ENCODE peak calls at places on chromosomes 5 and 9, in nine cellular contexts. C, Y, D, S, P, V, L, H and Z are unnamed samples.
A peak's percentile ranks its signal among the peaks of the same experiment; 100 is the strongest.

GRCh38 chr5:106454651-106455415 is 1215.9 kb downstream of the EFNA5 start:
- DNase-seq in C (no peak), Y (no peak), D (no peak), S (peak; percentile 29), P (peak; percentile 2), V (peak; percentile 31), L (no peak), H (no peak), Z (no peak)

GRCh38 chr9:125913551-125913950 is 166.4 kb downstream of the PBX3 start:
- DNase-seq in C (no peak), Y (no peak), D (no peak), S (no peak), P (no peak), V (no peak), L (no peak), H (no peak), Z (no peak)

GRCh38 chr5:138720840-138721239 is 32.4 kb upstream of the CTNNA1 start:
- DNase-seq in C (no peak), Y (no peak), D (no peak), S (no peak), P (no peak), V (no peak), L (no peak), H (no peak), Z (no peak)

GRCh38 chr9:12699529-12699928 is 6.3 kb downstream of the TYRP1 start:
- DNase-seq in C (no peak), Y (no peak), D (no peak), S (peak; percentile 38), P (no peak), V (no peak), L (no peak), H (no peak), Z (no peak)

GRCh38 chr9:134458111-134458845 is 132.0 kb downstream of the RXRA start:
- DNase-seq in C (no peak), Y (no peak), D (peak; percentile 36), S (peak; percentile 67), P (no peak), V (peak; percentile 41), L (no peak), H (no peak), Z (no peak)

GRCh38 chr5:58156977-58157701 is 302.7 kb downstream of the PLK2 start:
- DNase-seq in C (no peak), Y (no peak), D (peak; percentile 41), S (no peak), P (peak; percentile 29), V (peak; percentile 58), L (no peak), H (no peak), Z (peak; percentile 16)

GRCh38 chr5:32852535-32852934 is 141.4 kb downstream of the NPR3 start:
- DNase-seq in C (peak; percentile 70), Y (no peak), D (peak; percentile 4), S (peak; percentile 19), P (no peak), V (peak; percentile 91), L (no peak), H (no peak), Z (peak; percentile 28)

GRCh38 chr9:95343725-95344287 is 26.3 kb upstream of the FANCC start:
- DNase-seq in C (no peak), Y (no peak), D (no peak), S (peak; percentile 83), P (no peak), V (no peak), L (no peak), H (no peak), Z (no peak)

GRCh38 chr9:131275332-131276106 is 791 bp downstream of the FAM78A start:
- DNase-seq in C (no peak), Y (no peak), D (peak; percentile 71), S (no peak), P (no peak), V (no peak), L (no peak), H (no peak), Z (peak; percentile 73)

GRCh38 chr9:8600914-8601680 is 801.5 kb upstream of the DMAC1 start:
- DNase-seq in C (no peak), Y (no peak), D (no peak), S (no peak), P (no peak), V (no peak), L (no peak), H (no peak), Z (no peak)

GRCh38 chr9:4297795-4298254 is 2.0 kb downstream of the GLIS3 start:
- DNase-seq in C (peak; percentile 84), Y (peak; percentile 52), D (peak; percentile 52), S (peak; percentile 88), P (peak; percentile 74), V (no peak), L (peak; percentile 84), H (peak; percentile 80), Z (peak; percentile 65)

GRCh38 chr9:132114102-132114707 is 34.5 kb upstream of the MED27 start:
- DNase-seq in C (peak; percentile 62), Y (no peak), D (peak; percentile 60), S (peak; percentile 67), P (no peak), V (peak; percentile 12), L (peak; percentile 71), H (peak; percentile 75), Z (peak; percentile 55)

GRCh38 chr5:174708466-174709207 is 15.7 kb upstream of the MSX2 start:
- DNase-seq in C (no peak), Y (no peak), D (no peak), S (no peak), P (no peak), V (no peak), L (no peak), H (no peak), Z (no peak)

GRCh38 chr5:146027746-146028145 is 77.6 kb downstream of the PLAC8L1 start:
- DNase-seq in C (no peak), Y (no peak), D (no peak), S (no peak), P (no peak), V (no peak), L (no peak), H (peak; percentile 82), Z (no peak)

GRCh38 chr9:91089405-91090131 is 272.1 kb downstream of the AUH start:
- DNase-seq in C (no peak), Y (no peak), D (peak; percentile 21), S (peak; percentile 72), P (no peak), V (peak; percentile 40), L (no peak), H (peak; percentile 43), Z (no peak)

GRCh38 chr5:150604010-150604409 is 36.5 kb upstream of the SYNPO start:
- DNase-seq in C (no peak), Y (no peak), D (no peak), S (no peak), P (no peak), V (no peak), L (no peak), H (no peak), Z (peak; percentile 14)

GRCh38 chr9:86945868-86946711 is 1.2 kb downstream of the GAS1 start:
- DNase-seq in C (peak; percentile 79), Y (peak; percentile 72), D (peak; percentile 52), S (peak; percentile 67), P (peak; percentile 82), V (peak; percentile 44), L (peak; percentile 76), H (peak; percentile 67), Z (peak; percentile 65)
- H3K4me3 ChIP-seq in C (peak overlapping the region; percentile 66), Y (peak overlapping the region; percentile 44), D (peak overlapping the region; percentile 65), S (peak overlapping the region; percentile 79), P (peak overlapping the region; percentile 95), V (peak overlapping the region; percentile 79), L (peak overlapping the region; percentile 65), H (peak overlapping the region; percentile 44), Z (peak overlapping the region; percentile 91)

DNA sequence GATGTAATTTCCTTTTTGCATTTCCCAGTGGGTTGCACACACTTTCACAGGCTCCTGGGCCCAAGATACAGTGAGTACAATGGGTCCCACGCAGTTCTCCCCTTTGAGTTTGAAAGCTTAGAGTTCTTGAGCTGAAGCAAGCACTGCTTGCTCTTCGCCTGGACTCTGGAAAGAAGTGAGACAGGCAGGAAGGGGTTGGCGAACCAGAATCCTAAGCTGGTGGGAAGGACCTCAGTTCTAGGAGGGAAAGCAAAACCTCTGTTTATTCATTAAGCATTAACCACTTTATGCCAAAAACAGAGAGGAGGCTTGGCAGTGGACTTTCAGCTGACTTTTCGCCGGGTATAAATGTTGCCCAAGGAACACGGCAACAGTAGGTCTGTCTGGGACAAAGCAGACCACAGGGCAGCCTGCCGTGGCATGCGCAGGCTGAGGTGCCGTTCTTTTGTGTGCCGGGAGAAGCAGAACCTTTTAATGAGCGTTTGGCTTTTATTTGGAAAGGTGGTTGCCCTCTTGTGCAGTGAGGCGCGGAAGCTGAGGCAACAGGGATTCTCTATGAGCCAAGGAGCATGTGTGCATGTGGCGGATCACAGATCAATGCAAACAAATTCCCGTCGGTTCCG is 239.9 kb upstream of the PANK3 start:
- DNase-seq in C (no peak), Y (no peak), D (no peak), S (no peak), P (no peak), V (no peak), L (no peak), H (no peak), Z (no peak)
- H3K4me3 ChIP-seq in C (no peak overlapping the region), Y (no peak overlapping the region), D (no peak overlapping the region), S (no peak overlapping the region), P (no peak overlapping the region), V (no peak overlapping the region), L (no peak overlapping the region), H (no peak overlapping the region), Z (no peak overlapping the region)

DNA sequence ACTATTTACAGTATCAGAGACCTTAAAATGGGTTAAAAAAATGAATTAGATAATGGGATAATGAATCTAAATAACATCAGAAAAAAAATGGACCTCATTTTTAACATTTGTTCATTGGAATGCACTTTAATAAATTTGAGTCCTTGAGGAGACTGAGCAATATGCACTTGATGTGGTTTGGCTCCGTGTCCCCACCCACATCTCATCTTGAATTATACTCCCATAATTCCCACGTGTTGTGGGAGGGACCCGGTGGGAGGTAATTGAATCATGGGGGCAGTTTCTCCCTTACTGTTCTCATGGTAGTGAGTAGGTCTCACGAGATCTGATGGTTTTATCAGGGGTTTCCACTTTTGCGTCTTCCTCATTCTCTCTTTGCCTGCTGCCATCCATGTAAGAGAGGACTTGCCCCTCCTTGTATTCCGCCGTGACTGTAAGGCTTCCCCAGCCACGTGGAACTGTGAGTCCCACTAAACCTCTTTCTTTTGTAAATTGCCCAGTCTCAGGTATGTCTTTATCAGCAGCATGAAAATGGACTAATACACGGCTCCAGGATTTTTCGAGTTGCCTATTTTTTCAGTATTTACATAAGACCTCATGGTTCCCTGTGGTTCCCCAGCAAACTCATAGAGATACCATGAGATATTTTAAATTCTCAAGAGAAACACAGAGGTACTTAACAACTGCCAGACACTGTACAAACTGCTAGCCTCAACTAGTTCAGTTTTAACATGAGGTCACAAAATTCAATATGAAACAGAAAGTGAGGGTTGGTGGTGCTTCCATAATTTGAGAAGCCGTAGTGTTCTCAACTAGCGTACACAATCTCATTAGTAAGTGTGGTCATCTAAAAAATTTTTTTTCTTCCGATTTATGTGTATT is 128.3 kb downstream of the TLE1 start:
- DNase-seq in C (no peak), Y (no peak), D (no peak), S (no peak), P (no peak), V (no peak), L (no peak), H (no peak), Z (no peak)
- H3K4me3 ChIP-seq in C (no peak overlapping the region), Y (no peak overlapping the region), D (no peak overlapping the region), S (no peak overlapping the region), P (no peak overlapping the region), V (no peak overlapping the region), L (no peak overlapping the region), H (no peak overlapping the region), Z (no peak overlapping the region)

DNA sequence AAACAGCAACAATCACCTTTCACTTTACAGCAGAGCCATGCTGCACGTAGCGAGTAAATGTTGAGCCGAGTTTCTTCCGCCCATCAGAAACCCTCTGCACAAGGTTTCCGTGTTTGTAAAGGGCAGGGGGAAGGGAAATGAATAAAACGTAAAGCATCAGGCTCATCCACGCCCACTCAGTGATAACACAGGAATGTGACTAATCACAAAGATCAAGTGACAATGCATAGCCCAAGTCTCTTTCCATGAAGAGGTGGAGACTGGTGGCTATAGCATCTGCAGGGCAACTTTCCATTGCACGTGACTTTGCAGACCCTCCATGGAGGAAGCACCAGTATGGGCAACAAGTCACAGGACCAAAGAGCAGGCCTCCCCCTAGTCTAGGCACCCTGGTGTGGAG is 56.6 kb downstream of the CAMSAP1 start:
- DNase-seq in C (no peak), Y (no peak), D (no peak), S (no peak), P (no peak), V (no peak), L (no peak), H (no peak), Z (no peak)
- H3K4me3 ChIP-seq in C (no peak overlapping the region), Y (no peak overlapping the region), D (no peak overlapping the region), S (no peak overlapping the region), P (no peak overlapping the region), V (no peak overlapping the region), L (no peak overlapping the region), H (no peak overlapping the region), Z (no peak overlapping the region)